ENCODE peak calls at places on chromosomes 13 and 19, in ten cellular contexts. Q, M, A, C, O, B, X, P, F and N are unnamed samples.

GRCh38 chr19:5479958-5480357 is 24.7 kb downstream of the ZNRF4 start:
- DNase-seq in A (no peak), C (no peak), F (no peak), O (no peak), B (peak; percentile 35), P (no peak), X (no peak), M (no peak), Q (no peak), N (no peak)

GRCh38 chr19:29855087-29855486 is 43.3 kb downstream of the CCNE1 start:
- DNase-seq in X (no peak), A (no peak), Q (no peak), O (no peak), C (no peak), M (no peak), B (peak; percentile 53), P (no peak), F (no peak), N (peak; percentile 68)

GRCh38 chr19:3325451-3325850 is 40.9 kb upstream of the NFIC start:
- DNase-seq in F (no peak), O (no peak), A (no peak), C (no peak), X (no peak), B (no peak), P (no peak), Q (no peak), M (no peak), N (no peak)

GRCh38 chr13:26953273-26953672 is 192.7 kb upstream of the GPR12 start:
- DNase-seq in P (no peak), B (no peak), A (no peak), Q (no peak), X (no peak), F (no peak), O (no peak), M (no peak), C (no peak), N (no peak)

GRCh38 chr13:94761407-94761806 is 49.1 kb upstream of the SOX21 start:
- DNase-seq in M (no peak), P (no peak), O (no peak), A (no peak), X (peak; percentile 14), Q (no peak), F (no peak), B (peak; percentile 86), C (no peak), N (no peak)

GRCh38 chr13:109381546-109382180 is 404.7 kb downstream of the IRS2 start:
- DNase-seq in O (peak; percentile 74), P (no peak), A (no peak), F (no peak), X (no peak), M (peak; percentile 83), B (no peak), C (no peak), Q (peak; percentile 71), N (no peak)

GRCh38 chr13:36323951-36324566 is 22.1 kb downstream of the SPART start:
- DNase-seq in F (no peak), M (peak; percentile 85), O (no peak), B (no peak), P (no peak), Q (no peak), A (no peak), X (no peak), C (no peak), N (peak; percentile 67)

GRCh38 chr13:37701972-37702371 is 103.4 kb upstream of the POSTN start:
- DNase-seq in C (no peak), Q (peak; percentile 98), M (peak; percentile 98), O (peak; percentile 98), F (no peak), P (no peak), B (no peak), X (no peak), A (no peak), N (no peak)

GRCh38 chr13:43787998-43788397 is 1.2 kb upstream of the ENOX1 start:
- DNase-seq in X (peak; percentile 20), B (peak; percentile 63), P (peak; percentile 58), O (peak; percentile 75), M (peak; percentile 54), C (no peak), A (no peak), F (no peak), Q (no peak), N (no peak)

GRCh38 chr13:49791214-49791752 is 1.2 kb downstream of the KPNA3 start:
- DNase-seq in P (no peak), X (no peak), C (no peak), F (peak; percentile 30), Q (no peak), A (no peak), B (peak; percentile 51), O (peak; percentile 46), M (no peak), N (peak; percentile 69)
- TF ChIP-seq CTCF in P (peak; percentile 24), X (no peak), C (no peak), F (peak; percentile 9), Q (no peak), A (no peak), B (peak; percentile 54), O (no peak), M (no peak), N (no peak)

DNA sequence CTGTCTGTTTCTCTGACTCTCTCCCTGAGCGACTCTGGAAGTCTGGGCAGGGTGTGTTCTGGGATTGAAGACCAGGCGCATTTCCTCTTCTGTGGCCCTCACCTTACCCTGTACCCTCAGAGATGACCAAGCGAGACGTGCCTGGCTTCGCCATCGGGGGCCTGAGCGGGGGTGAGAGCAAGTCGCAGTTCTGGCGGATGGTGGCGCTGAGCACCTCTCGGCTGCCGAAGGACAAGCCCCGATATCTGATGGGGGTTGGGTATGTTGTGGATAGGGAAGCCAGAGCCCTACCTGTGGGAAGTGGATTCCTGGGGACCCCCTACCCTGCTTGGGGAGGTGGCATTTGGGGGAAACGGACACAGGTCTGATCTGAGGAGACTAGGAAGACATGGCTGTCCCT is 5.8 kb upstream of the DNM2 start:
- DNase-seq in M (no peak), P (no peak), O (no peak), Q (no peak), B (peak; percentile 84), C (no peak), A (no peak), X (peak; percentile 62), F (no peak), N (peak; percentile 81)
- TF ChIP-seq CTCF in M (no peak), P (no peak), O (no peak), Q (no peak), B (peak; percentile 74), C (no peak), A (no peak), X (no peak), F (no peak), N (peak; percentile 50)

GRCh38 chr13:21176195-21176981 is at the start of the genes MRPL57 and SKA3:
- DNase-seq in B (peak; percentile 96), F (peak; percentile 96), M (peak; percentile 89), C (peak; percentile 94), A (peak; percentile 81), P (peak; percentile 95), Q (peak; percentile 49), X (peak; percentile 96), O (peak; percentile 90), N (peak; percentile 98)
- TF ChIP-seq CTCF in B (no peak), F (no peak), M (peak; percentile 37), C (peak; percentile 36), A (peak; percentile 7), P (no peak), Q (peak; percentile 5), X (no peak), O (no peak), N (peak; percentile 14)

GRCh38 chr13:41503386-41503785 is 46.0 kb downstream of the RGCC start:
- DNase-seq in X (no peak), M (no peak), C (no peak), P (no peak), F (no peak), Q (no peak), A (no peak), O (no peak), B (no peak), N (no peak)

GRCh38 chr13:41502021-41502420 is 44.7 kb downstream of the RGCC start:
- DNase-seq in P (no peak), C (no peak), A (no peak), O (no peak), F (no peak), B (no peak), Q (no peak), M (no peak), X (no peak), N (no peak)

GRCh38 chr13:41500501-41500900 is 43.2 kb downstream of the RGCC start:
- DNase-seq in F (no peak), A (no peak), B (no peak), P (no peak), C (no peak), X (no peak), Q (no peak), M (no peak), O (peak; percentile 6), N (no peak)

GRCh38 chr13:41501281-41501680 is 43.9 kb downstream of the RGCC start:
- DNase-seq in A (no peak), X (no peak), M (no peak), C (no peak), F (no peak), O (no peak), B (no peak), P (no peak), Q (no peak), N (no peak)

GRCh38 chr13:41502676-41503075 is 45.3 kb downstream of the RGCC start:
- DNase-seq in A (no peak), M (no peak), X (no peak), O (no peak), F (no peak), C (no peak), Q (no peak), P (no peak), B (no peak), N (no peak)
- TF ChIP-seq CTCF in A (no peak), M (no peak), X (no peak), O (no peak), F (no peak), C (no peak), Q (no peak), P (no peak), B (no peak), N (no peak)

GRCh38 chr19:12791345-12792047 is at the start of gene JUNB:
- DNase-seq in P (peak; percentile 94), M (peak; percentile 97), Q (no peak), C (peak; percentile 99), A (peak; percentile 96), O (peak; percentile 95), B (peak; percentile 87), F (peak; percentile 95), X (peak; percentile 81), N (peak; percentile 94)
- TF ChIP-seq CTCF in P (no peak), M (peak; percentile 42), Q (no peak), C (no peak), A (no peak), O (no peak), B (no peak), F (no peak), X (no peak), N (peak; percentile 52)

GRCh38 chr19:7831452-7831851 is 1.4 kb downstream of the EVI5L start:
- DNase-seq in X (peak; percentile 65), F (peak; percentile 48), Q (no peak), C (peak; percentile 38), A (no peak), M (no peak), O (peak; percentile 54), P (no peak), B (peak; percentile 84), N (peak; percentile 86)
- TF ChIP-seq CTCF in X (no peak), F (peak; percentile 43), Q (peak; percentile 48), C (no peak), A (peak; percentile 13), M (peak; percentile 55), O (peak; percentile 53), P (peak; percentile 24), B (peak; percentile 74), N (peak; percentile 65)